ENCODE peak calls at places on chromosome 6, in seven cellular contexts. U is heart left ventricle, D is neural progenitor cell, I is ascending aorta, H is H1, B is fibroblast of the aortic adventitia, F is IMR-90. N is an unnamed sample.

GRCh38 chr6:128731249-128732165 is 151.4 kb upstream of the LAMA2 start:
- DNase-seq in B (peak), D (peak), F (peak), I (no peak), H (no peak), U (no peak), N (peak)

GRCh38 chr6:15574497-15574896 is 88.3 kb downstream of the DTNBP1 start:
- DNase-seq in U (no peak), D (no peak), F (no peak), I (no peak), H (no peak), B (no peak), N (no peak)

GRCh38 chr6:142542704-142543233 is 241.0 kb downstream of the ADGRG6 start:
- DNase-seq in F (peak), U (peak), H (no peak), D (no peak), B (peak), I (no peak), N (peak)

GRCh38 chr6:55047433-55048044 is 126.8 kb upstream of the HCRTR2 start:
- DNase-seq in F (peak), D (no peak), B (no peak), I (no peak), U (no peak), H (no peak), N (no peak)

GRCh38 chr6:53119772-53120409 is 28.8 kb downstream of the GCM1 start:
- DNase-seq in U (no peak), B (no peak), I (no peak), F (peak), D (no peak), H (peak), N (peak)

GRCh38 chr6:7541175-7542064 is at the start of gene DSP:
- DNase-seq in B (no peak), U (peak), H (peak), F (no peak), D (peak), I (no peak), N (peak)

GRCh38 chr6:116979560-116979959 is 102.5 kb downstream of the RFX6 start:
- DNase-seq in I (no peak), D (no peak), B (no peak), U (no peak), F (no peak), H (no peak), N (no peak)

GRCh38 chr6:105991561-105992314 is 94.4 kb upstream of the PRDM1 start:
- DNase-seq in B (no peak), D (peak), H (no peak), I (no peak), U (no peak), F (no peak), N (no peak)

GRCh38 chr6:170097505-170098427 is 193.1 kb downstream of the DLL1 start:
- DNase-seq in I (no peak), D (no peak), H (no peak), F (no peak), U (no peak), B (no peak), N (no peak)

GRCh38 chr6:12060780-12061619 is 48.9 kb downstream of the HIVEP1 start:
- DNase-seq in B (no peak), I (peak), F (peak), D (peak), U (peak), H (peak), N (no peak)

GRCh38 chr6:43297644-43298564 is at the start of gene SLC22A7:
- DNase-seq in I (no peak), B (peak), H (no peak), F (no peak), U (peak), D (no peak), N (no peak)

GRCh38 chr6:168716581-168716980 is 275.6 kb downstream of the SMOC2 start:
- DNase-seq in B (no peak), I (no peak), F (no peak), H (no peak), U (no peak), D (no peak), N (no peak)

GRCh38 chr6:169997930-169998218 is 246.5 kb downstream of the ERMARD start:
- DNase-seq in H (no peak), U (no peak), B (no peak), D (no peak), F (no peak), I (no peak), N (no peak)

GRCh38 chr6:46730918-46731461 is 4.2 kb downstream of the PLA2G7 start:
- DNase-seq in H (no peak), F (no peak), B (no peak), U (no peak), I (no peak), D (no peak), N (no peak)

GRCh38 chr6:166989427-166990034 is 9.7 kb upstream of the CEP43 start:
- DNase-seq in D (peak), F (peak), I (no peak), U (no peak), B (peak), H (no peak), N (peak)

GRCh38 chr6:41286544-41287346 is at the start of gene TREM1:
- DNase-seq in B (peak), D (no peak), F (peak), H (no peak), U (peak), I (peak), N (peak)

GRCh38 chr6:137697267-137697938 is 169.7 kb upstream of the TNFAIP3 start:
- DNase-seq in H (no peak), U (peak), F (peak), B (peak), D (peak), I (no peak), N (peak)

DNA sequence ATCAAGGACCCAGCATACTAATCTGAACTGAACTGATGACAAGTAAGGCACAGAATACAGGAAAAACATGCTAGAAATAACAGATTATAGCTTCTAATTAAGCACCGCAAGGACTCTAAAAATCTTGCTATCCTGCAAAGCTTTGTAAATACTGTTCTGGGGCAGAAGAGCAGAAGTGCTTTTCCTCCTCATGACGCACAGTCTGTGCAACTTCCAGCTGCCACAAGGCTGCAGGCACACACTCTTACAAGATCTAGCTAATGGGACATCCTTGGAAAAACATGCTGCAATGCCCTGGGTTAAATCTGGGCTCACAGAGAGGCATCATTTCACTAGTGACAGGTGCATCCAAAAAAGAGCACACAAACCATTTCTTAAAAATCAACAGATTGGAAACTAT is 188.6 kb downstream of the GJA10 start:
- DNase-seq in U (no peak), H (no peak), B (no peak), D (no peak), F (no peak), I (no peak), N (no peak)
- TF ChIP-seq CTCF in U (no peak), H (no peak), B (no peak), D (no peak), F (no peak), I (no peak), N (no peak)

DNA sequence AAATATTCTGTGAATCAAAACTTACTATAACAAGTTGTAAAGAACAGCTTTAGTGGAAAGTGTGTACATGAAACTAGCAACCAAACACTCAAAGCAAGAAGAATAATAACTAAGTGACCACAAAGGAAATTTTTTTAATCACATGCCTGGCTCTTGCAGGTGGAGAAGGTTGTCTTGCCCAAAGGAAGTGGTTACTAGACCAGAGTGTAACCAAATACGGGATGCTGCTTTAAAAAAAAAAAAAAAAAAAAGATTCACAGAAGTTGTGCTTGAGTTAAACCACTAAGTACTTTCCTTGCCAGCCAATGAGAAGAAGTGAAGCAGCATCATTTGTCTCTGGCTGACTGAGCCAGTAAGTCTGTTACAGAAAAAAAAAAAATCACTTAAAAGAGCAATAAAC is 19.1 kb upstream of the HLA-DQB1 start:
- DNase-seq in D (no peak), B (no peak), H (no peak), U (no peak), F (peak), I (no peak), N (peak)
- H3K4me3 ChIP-seq in D (no peak), B (no peak), H (no peak), U (no peak), F (no peak), I (no peak), N (no peak)

GRCh38 chr6:160520043-160520904 is 143.8 kb downstream of the LPA start:
- DNase-seq in B (peak), D (peak), H (peak), I (no peak), F (peak), U (peak), N (peak)
- TF ChIP-seq CTCF in B (no peak), D (no peak), H (no peak), I (no peak), F (no peak), U (no peak), N (no peak)

DNA sequence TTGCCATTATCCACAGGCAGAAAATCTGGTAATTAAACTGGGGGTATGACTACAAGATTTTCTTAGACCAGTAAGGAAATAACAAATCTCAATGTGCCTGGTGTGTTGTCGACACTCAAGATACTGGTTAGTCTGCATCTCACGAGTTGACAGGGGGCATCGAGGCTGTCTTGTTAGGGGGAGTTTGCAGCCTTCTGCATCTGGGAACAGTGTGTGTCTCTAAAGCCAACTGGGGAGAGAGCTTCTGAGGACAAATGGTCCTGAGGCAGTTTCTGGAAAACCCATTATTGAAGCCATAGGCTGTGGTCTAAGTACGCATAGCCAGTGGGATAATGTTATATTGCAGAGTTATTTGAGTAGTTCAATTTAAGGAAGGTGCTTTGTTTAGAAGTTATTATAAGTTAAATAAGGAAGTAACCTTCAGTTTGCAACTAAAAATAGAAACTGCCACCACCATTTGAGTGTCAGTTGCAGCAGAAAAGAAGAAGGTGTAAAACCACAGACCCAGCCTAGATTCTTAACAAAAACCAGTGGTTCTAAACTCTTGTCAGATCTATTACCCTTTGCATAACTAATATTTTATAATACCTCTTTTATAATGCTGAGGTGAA is 15.4 kb upstream of the MAPK13 start:
- DNase-seq in I (no peak), B (no peak), D (no peak), U (no peak), H (no peak), F (no peak), N (no peak)
- H3K4me3 ChIP-seq in I (no peak), B (no peak), D (no peak), U (no peak), H (no peak), F (no peak), N (no peak)